ENCODE peak calls at places on chromosomes 2 and 18, in five cellular contexts. C, O, F, R and A are unnamed samples.

GRCh38 chr2:170848587-170848986 is 31.9 kb downstream of the GAD1 start:
- DNase-seq in C (no peak), O (no peak), F (no peak), R (no peak), A (no peak)

GRCh38 chr2:17853799-17854198 is 24.7 kb upstream of the KCNS3 start:
- DNase-seq in C (no peak), O (no peak), F (no peak), R (no peak), A (no peak)

GRCh38 chr2:235597081-235597615 is 103.3 kb downstream of the AGAP1 start:
- DNase-seq in C (no peak), O (no peak), F (no peak), R (no peak), A (no peak)

GRCh38 chr2:109064660-109065306 is 64.2 kb upstream of the SH3RF3 start:
- DNase-seq in C (no peak), O (no peak), F (no peak), R (peak; percentile 32), A (no peak)

GRCh38 chr2:10407841-10408648 is 40.1 kb downstream of the ODC1 start:
- DNase-seq in C (peak; percentile 49), O (no peak), F (peak; percentile 85), R (peak; percentile 84), A (peak; percentile 45)

GRCh38 chr2:30341500-30342267 is 105.4 kb upstream of the LCLAT1 start:
- DNase-seq in C (no peak), O (no peak), F (no peak), R (no peak), A (no peak)

GRCh38 chr2:203470371-203470770 is 64.7 kb downstream of the RAPH1 start:
- DNase-seq in C (no peak), O (peak; percentile 10), F (no peak), R (no peak), A (no peak)

GRCh38 chr2:20186078-20186854 is 38.7 kb downstream of the SDC1 start:
- DNase-seq in C (peak; percentile 59), O (no peak), F (peak; percentile 70), R (peak; percentile 94), A (no peak)

GRCh38 chr2:203870481-203870880 is 2.9 kb downstream of the CTLA4 start:
- DNase-seq in C (no peak), O (no peak), F (no peak), R (no peak), A (no peak)

GRCh38 chr2:175001546-175001945 is 3.6 kb downstream of the CHN1 start:
- DNase-seq in C (no peak), O (no peak), F (no peak), R (no peak), A (no peak)

GRCh38 chr2:45851111-45851510 is 199.6 kb downstream of the PRKCE start:
- DNase-seq in C (no peak), O (no peak), F (no peak), R (no peak), A (no peak)

GRCh38 chr2:163266772-163267171 is 428.2 kb upstream of the KCNH7 start:
- DNase-seq in C (no peak), O (no peak), F (no peak), R (no peak), A (no peak)

GRCh38 chr2:197184959-197185586 is 125.5 kb downstream of the ANKRD44 start:
- DNase-seq in C (no peak), O (no peak), F (no peak), R (no peak), A (no peak)

GRCh38 chr18:62881509-62882016 is 166.2 kb downstream of the PHLPP1 start:
- DNase-seq in C (no peak), O (no peak), F (no peak), R (no peak), A (no peak)

GRCh38 chr2:88834866-88835265 is 143.4 kb downstream of the RPIA start:
- DNase-seq in C (no peak), O (no peak), F (no peak), R (no peak), A (no peak)

GRCh38 chr2:11377915-11378649 is 33.6 kb upstream of the ROCK2 start:
- DNase-seq in C (peak; percentile 53), O (no peak), F (no peak), R (no peak), A (peak; percentile 52)

GRCh38 chr2:225022188-225022587 is 20.1 kb downstream of the DOCK10 start:
- DNase-seq in C (no peak), O (no peak), F (no peak), R (no peak), A (no peak)

GRCh38 chr2:38997784-38998183 is 108.1 kb downstream of the ARHGEF33 start:
- DNase-seq in C (no peak), O (no peak), F (no peak), R (peak; percentile 14), A (no peak)

GRCh38 chr2:240250985-240251847 is 110.8 kb upstream of the OTOS start:
- DNase-seq in C (no peak), O (peak; percentile 50), F (peak; percentile 87), R (peak; percentile 94), A (no peak)

GRCh38 chr2:182784777-182785176 is 68.7 kb downstream of the DNAJC10 start:
- DNase-seq in C (no peak), O (peak; percentile 37), F (peak; percentile 20), R (peak; percentile 52), A (no peak)

GRCh38 chr2:1784087-1784486 is 39.8 kb upstream of the PXDN start:
- DNase-seq in C (no peak), O (peak; percentile 71), F (no peak), R (no peak), A (no peak)

GRCh38 chr18:75507636-75508035 is 80.1 kb upstream of the SMIM21 start:
- DNase-seq in C (no peak), O (no peak), F (no peak), R (no peak), A (no peak)

DNA sequence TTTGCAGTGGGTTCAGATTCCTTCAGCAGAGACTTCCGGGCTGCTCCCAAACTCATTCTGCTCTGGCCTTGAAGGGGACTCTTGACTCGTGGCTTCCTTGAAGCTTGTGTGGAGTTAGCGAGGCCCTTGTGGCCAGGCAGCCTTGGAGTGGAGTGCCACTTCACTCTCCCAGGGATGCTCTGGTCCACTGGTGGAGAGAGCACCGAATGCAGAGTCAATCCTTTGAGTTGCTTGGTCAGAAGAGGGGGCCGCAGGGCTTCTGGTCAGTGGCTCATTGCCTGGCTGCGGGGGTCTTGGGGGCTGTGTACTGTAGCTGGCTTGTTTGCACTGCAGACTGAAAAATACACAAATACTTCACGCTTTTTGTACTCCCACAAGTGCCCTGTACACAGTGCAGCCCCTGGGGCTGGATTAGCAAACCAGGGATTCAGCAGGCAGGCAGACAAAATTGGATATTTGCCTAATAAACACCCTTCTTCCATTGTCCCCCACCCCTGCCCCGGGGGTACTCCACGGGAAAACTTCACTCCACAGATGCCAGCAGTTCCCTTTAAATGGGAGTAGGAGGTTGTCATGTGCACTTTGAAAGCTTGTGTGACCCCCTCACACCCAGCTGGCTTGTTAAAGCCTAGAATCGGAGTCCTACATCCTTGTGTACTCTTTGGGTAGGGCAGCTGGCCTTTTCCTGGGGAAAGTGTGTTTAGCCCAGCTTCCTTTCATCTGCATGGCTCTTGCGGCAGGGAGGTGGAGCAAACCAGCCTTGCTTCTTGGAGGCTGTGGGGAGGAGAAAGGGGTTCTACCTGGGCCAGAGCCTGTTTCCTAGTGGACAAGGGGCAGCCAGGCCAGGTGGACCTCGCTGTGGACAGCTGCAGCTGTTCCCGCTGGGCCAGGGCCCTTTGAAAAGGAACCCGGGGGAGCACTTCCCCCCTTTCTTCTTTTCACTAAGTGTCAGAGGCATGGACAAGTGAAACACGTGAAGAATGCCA is 3.4 kb downstream of the GLI2 start:
- DNase-seq in C (no peak), O (no peak), F (no peak), R (no peak), A (no peak)
- TF ChIP-seq TAF1 in C (no peak), O (no peak), F (no peak), R (no peak), A (no peak)

DNA sequence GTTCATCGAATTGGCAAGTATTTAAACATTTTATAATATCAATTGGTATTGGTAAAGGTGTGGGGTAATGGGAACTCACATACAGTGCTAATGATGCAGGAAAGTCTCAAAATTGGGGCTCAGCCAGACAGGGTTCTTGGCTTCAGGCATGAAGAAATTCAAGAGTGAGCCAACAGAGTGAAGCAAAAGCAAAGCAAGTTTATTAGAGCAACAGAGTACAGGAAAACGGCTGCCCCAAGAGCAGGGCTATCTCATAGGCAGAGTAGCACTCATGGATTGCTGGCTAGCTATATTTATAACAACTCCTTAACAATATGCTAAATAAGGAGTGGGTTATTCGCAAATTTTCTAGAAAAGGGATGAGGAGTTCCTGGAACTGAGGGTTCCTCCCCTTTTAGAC is 233.7 kb upstream of the NOL4 start:
- DNase-seq in C (no peak), O (no peak), F (no peak), R (no peak), A (no peak)
- TF ChIP-seq TAF1 in C (no peak), O (no peak), F (no peak), R (no peak), A (no peak)

GRCh38 chr2:241308832-241309500 is 6.5 kb downstream of the HDLBP start:
- DNase-seq in C (no peak), O (no peak), F (no peak), R (no peak), A (no peak)

GRCh38 chr2:241310917-241311566 is 4.4 kb downstream of the HDLBP start:
- DNase-seq in C (no peak), O (no peak), F (no peak), R (no peak), A (no peak)

GRCh38 chr2:241312082-241312481 is 3.4 kb downstream of the HDLBP start:
- DNase-seq in C (no peak), O (no peak), F (no peak), R (no peak), A (no peak)

GRCh38 chr2:241308267-241308666 is 7.2 kb downstream of the HDLBP start:
- DNase-seq in C (no peak), O (no peak), F (no peak), R (no peak), A (no peak)

GRCh38 chr2:241309684-241310117 is 5.8 kb downstream of the HDLBP start:
- DNase-seq in C (no peak), O (no peak), F (no peak), R (no peak), A (peak; percentile 33)
- TF ChIP-seq TAF1 in C (no peak), O (no peak), F (no peak), R (no peak), A (peak; percentile 38)

DNA sequence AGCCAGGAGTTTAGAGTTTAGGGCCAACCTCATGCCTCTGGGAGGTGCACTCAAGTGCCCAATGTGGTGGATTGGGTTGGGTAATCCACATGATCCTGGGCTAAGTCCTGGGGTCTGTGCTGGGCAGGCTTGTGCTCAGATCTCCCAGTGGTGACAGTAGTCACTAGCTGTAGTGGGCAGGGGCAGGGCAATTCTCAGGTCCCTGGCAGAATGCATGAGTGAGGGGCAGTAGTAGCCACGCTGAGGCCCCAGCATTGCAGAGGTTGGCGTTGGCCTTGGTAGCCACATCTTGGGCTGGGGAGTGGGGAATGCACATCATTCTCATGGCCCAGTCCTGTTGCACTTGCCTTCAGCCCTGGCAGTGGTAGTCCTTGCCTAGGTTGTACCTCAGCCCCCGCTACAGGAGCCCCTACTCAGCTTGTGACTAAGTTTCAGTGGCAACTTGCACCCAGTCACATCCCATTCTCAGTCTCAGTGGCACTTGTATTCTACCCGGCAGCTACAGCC is 269.9 kb downstream of the GULP1 start:
- DNase-seq in C (no peak), O (no peak), F (no peak), R (no peak), A (no peak)
- TF ChIP-seq TAF1 in C (no peak), O (no peak), F (no peak), R (no peak), A (no peak)

GRCh38 chr2:215880970-215881369 is 132.4 kb downstream of the MREG start:
- DNase-seq in C (no peak), O (no peak), F (no peak), R (no peak), A (no peak)
- TF ChIP-seq TAF1 in C (no peak), O (no peak), F (no peak), R (no peak), A (no peak)

GRCh38 chr2:103213028-103213542 is 451.3 kb downstream of the TMEM182 start:
- DNase-seq in C (no peak), O (no peak), F (no peak), R (no peak), A (no peak)
- TF ChIP-seq TAF1 in C (no peak), O (no peak), F (no peak), R (no peak), A (no peak)